ENCODE peak calls at places on chromosomes 1 and 21, in five cellular contexts. C, G, M, X and F are unnamed samples.

GRCh38 chr1:184890539-184890973 is 83.8 kb downstream of the NIBAN1 start:
- DNase-seq in G (no peak), X (no peak), C (peak; percentile 31), M (peak; percentile 72), F (no peak)

GRCh38 chr1:149846042-149846441 is 53.3 kb upstream of the BOLA1 start:
- DNase-seq in G (no peak), C (no peak), M (no peak), X (no peak), F (no peak)

GRCh38 chr1:209674957-209675566 is at the start of gene G0S2:
- DNase-seq in G (peak; percentile 77), C (peak; percentile 64), X (no peak), M (peak; percentile 39), F (no peak)

GRCh38 chr1:226428348-226429050 is 20.6 kb upstream of the PARP1 start:
- DNase-seq in G (no peak), M (no peak), X (no peak), C (no peak), F (no peak)

GRCh38 chr1:39087109-39087834 is 61.1 kb downstream of the NDUFS5 start:
- DNase-seq in C (peak; percentile 84), X (no peak), G (no peak), M (peak; percentile 77), F (no peak)

GRCh38 chr1:202243006-202243405 is 49.4 kb downstream of the LGR6 start:
- DNase-seq in M (no peak), C (no peak), G (no peak), X (no peak), F (no peak)

GRCh38 chr1:9231648-9232332 is 2.8 kb upstream of the H6PD start:
- DNase-seq in M (peak; percentile 59), G (no peak), X (no peak), C (peak; percentile 70), F (no peak)

GRCh38 chr1:156385534-156386031 is 16.6 kb downstream of the RHBG start:
- DNase-seq in C (peak; percentile 85), G (peak; percentile 89), X (no peak), M (peak; percentile 52), F (no peak)

GRCh38 chr1:230068952-230069684 is 2.1 kb downstream of the GALNT2 start:
- DNase-seq in X (no peak), M (no peak), C (peak; percentile 50), G (no peak), F (no peak)

GRCh38 chr21:28793043-28793442 is 199.6 kb downstream of the LTN1 start:
- DNase-seq in G (peak; percentile 58), X (no peak), M (peak; percentile 21), C (peak; percentile 63), F (no peak)

GRCh38 chr1:232435746-232436145 is 194.2 kb downstream of the SIPA1L2 start:
- DNase-seq in X (no peak), C (peak; percentile 39), G (no peak), M (peak; percentile 73), F (peak; percentile 50)

GRCh38 chr1:167165948-167166702 is 54.6 kb upstream of the POU2F1 start:
- DNase-seq in M (peak; percentile 74), C (no peak), X (peak; percentile 73), G (peak; percentile 95), F (no peak)

GRCh38 chr1:51897699-51898031 is 19.1 kb upstream of the NRDC start:
- DNase-seq in X (no peak), M (peak; percentile 94), G (no peak), C (peak; percentile 93), F (no peak)

GRCh38 chr1:223242382-223242955 is 99.4 kb upstream of the TLR5 start:
- DNase-seq in C (peak; percentile 69), M (peak; percentile 43), G (no peak), X (no peak), F (no peak)

GRCh38 chr1:19432943-19433609 is 52.3 kb downstream of the CAPZB start:
- DNase-seq in M (no peak), G (no peak), C (peak; percentile 51), X (no peak), F (no peak)

GRCh38 chr1:94481473-94481933 is 60.1 kb downstream of the F3 start:
- DNase-seq in C (peak; percentile 77), M (peak; percentile 64), X (peak; percentile 25), G (peak; percentile 88), F (peak; percentile 59)

GRCh38 chr1:27496604-27497155 is 6.7 kb upstream of the WASF2 start:
- DNase-seq in C (peak; percentile 43), G (peak; percentile 96), M (peak; percentile 39), X (no peak), F (no peak)

GRCh38 chr1:67213164-67213563 is 46.9 kb downstream of the IL23R start:
- DNase-seq in M (peak; percentile 14), G (peak; percentile 84), C (peak; percentile 65), X (no peak), F (no peak)

GRCh38 chr1:107936498-107937481 is 28.2 kb downstream of the VAV3 start:
- DNase-seq in G (peak; percentile 78), M (peak; percentile 97), X (peak; percentile 64), C (peak; percentile 96), F (no peak)

GRCh38 chr21:23542097-23542496 is 2065.2 kb downstream of the MRPL39 start:
- DNase-seq in X (no peak), M (no peak), G (no peak), C (no peak), F (no peak)

GRCh38 chr1:210937846-210938245 is 196.1 kb downstream of the KCNH1 start:
- DNase-seq in M (peak; percentile 29), X (no peak), C (no peak), G (peak; percentile 11), F (no peak)

GRCh38 chr21:42537106-42537742 is 23.6 kb downstream of the SLC37A1 start:
- DNase-seq in G (no peak), M (no peak), C (peak; percentile 6), X (no peak), F (no peak)

GRCh38 chr1:87084247-87084836 is 169.9 kb downstream of the HS2ST1 start:
- DNase-seq in G (peak; percentile 51), M (peak; percentile 32), X (no peak), C (peak; percentile 64), F (no peak)

GRCh38 chr1:27356628-27357280 is 10.0 kb downstream of the MAP3K6 start:
- DNase-seq in G (peak; percentile 71), M (no peak), C (no peak), X (no peak), F (no peak)

GRCh38 chr1:40634901-40635655 is 30.4 kb downstream of the RIMS3 start:
- DNase-seq in G (no peak), C (peak; percentile 30), M (peak; percentile 19), X (no peak), F (no peak)

GRCh38 chr1:227355542-227356270 is 37.4 kb upstream of the CDC42BPA start:
- DNase-seq in M (no peak), G (no peak), X (no peak), C (no peak), F (no peak)

GRCh38 chr1:1435911-1436633 is 582 bp downstream of the VWA1 start:
- DNase-seq in G (no peak), C (no peak), M (no peak), X (no peak), F (no peak)

GRCh38 chr1:1436634-1437032 is 1.1 kb downstream of the VWA1 start:
- DNase-seq in G (no peak), X (no peak), C (no peak), M (no peak), F (no peak)

GRCh38 chr1:1434131-1434811 is 1.2 kb upstream of the VWA1 start:
- DNase-seq in G (peak; percentile 72), M (peak; percentile 45), C (no peak), X (no peak), F (no peak)

GRCh38 chr1:1434812-1435093 is 737 bp upstream of the VWA1 start:
- DNase-seq in X (no peak), C (no peak), M (no peak), G (no peak), F (no peak)

GRCh38 chr1:1435094-1435903 is at the start of gene VWA1:
- DNase-seq in C (peak; percentile 87), X (no peak), G (peak; percentile 79), M (peak; percentile 71), F (no peak)
- TF ChIP-seq EZH2 in C (no peak), X (no peak), G (no peak), M (no peak), F (no peak)

DNA sequence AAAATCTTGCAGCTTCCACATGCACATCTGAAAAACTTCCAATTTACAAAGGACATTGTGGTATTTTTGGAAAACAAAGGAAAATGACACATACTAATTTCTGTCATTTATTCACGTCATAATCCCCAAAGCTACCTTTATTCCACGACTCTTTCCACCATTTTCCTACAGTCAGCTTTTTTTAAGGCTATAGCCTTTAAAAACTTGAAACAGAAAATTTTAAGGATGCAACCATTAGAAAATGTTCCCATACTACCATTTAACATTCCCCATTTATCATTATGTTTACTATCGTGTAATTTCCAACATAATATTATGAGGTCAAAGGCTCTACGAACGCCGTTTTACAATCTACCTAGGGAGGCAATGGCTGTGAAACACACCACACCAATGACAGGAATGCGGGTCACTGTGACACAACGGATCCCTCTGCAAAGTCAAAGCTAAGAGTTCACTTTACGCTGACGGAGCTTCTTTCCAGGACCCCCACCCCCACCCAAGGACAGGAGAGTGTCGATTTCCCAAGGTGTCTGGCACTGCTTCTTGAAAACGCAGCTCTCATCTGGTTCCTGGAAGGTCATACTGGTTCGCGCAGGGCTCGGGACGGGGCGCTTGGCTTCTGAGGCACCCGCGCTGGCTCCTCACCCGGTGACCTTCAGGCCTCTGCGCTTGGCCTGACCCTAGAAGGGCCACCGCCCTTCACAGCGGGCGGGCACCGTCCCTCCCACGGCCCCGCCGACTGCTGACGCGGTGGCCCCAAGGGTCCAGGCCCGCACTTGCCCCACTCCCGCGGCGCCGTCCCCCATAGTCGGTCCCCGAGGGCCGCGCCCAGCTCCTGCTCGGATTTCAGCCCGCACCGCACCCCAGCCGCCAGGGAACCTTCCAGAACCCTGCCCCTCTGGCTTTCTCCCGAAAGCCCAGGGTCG is 50.6 kb upstream of the ATF3 start:
- DNase-seq in X (no peak), M (peak; percentile 40), C (peak; percentile 77), G (peak; percentile 70), F (no peak)
- H3K4me3 ChIP-seq in X (peak overlapping the region; percentile 68), M (peak overlapping the region; percentile 69), C (peak overlapping the region; percentile 73), G (peak overlapping the region; percentile 87), F (peak overlapping the region; percentile 84)

GRCh38 chr1:145879775-145880174 is 5.9 kb downstream of the ANKRD35 start:
- DNase-seq in G (peak; percentile 16), X (no peak), M (no peak), C (no peak), F (no peak)
- TF ChIP-seq EZH2 in G (no peak), X (no peak), M (no peak), C (no peak), F (no peak)

DNA sequence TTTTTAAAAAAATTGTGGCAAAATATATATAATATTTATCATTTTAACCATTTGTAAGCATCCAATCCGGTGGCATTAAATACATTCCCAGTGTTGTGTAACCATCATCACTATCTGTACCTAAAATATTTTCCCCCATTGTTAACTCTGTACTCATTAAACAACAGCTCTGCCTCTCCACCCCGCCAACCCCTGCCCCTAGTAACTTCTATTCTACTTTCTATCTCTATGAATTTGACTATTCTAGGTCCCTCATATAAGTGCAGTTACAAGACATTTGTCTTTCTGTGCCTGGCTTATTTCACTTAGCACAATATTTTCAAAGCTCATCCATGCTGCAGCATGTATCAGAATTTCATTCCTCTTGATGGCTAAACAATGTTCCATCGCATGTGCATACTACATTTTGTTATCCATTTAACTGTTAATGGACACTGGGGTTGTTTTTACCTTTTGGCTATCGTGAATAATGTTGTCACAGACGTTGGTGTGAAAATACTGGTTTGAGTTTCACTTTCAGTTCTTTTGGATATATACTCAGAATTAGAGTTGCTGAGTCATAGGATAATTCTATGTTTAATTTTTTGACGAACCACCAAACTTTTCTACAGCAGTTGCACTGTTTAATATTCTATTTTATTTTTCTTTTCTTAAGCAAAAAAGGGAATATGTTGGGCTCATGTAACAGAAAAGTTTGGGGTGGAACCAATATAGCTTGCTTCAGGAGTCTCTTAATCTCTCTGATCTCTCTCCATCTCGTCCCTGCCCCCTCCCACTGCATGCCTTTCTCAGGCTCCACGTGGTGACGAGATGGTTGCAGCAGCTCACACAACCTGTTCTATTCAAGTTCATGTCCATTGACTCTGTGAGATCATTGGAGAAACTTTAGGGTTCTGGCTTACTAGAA is 25.2 kb upstream of the RCAN1 start:
- DNase-seq in M (no peak), G (no peak), X (no peak), C (peak; percentile 47), F (no peak)
- H3K4me3 ChIP-seq in M (no peak overlapping the region), G (no peak overlapping the region), X (no peak overlapping the region), C (peak overlapping the region; percentile 32), F (no peak overlapping the region)